ENCODE peak calls at places on chromosomes 7 and 10, in five cellular contexts. D, B, Z, S and G are unnamed samples.

GRCh38 chr7:133886081-133886480 is 241.1 kb upstream of the LRGUK start:
- DNase-seq in Z (no peak), D (no peak), B (no peak), S (no peak), G (no peak)

GRCh38 chr10:113681533-113682470 is 2.1 kb downstream of the CASP7 start:
- DNase-seq in S (no peak), B (no peak), D (no peak), Z (no peak), G (no peak)

GRCh38 chr7:80918406-80918805 is 445 bp downstream of the SEMA3C start:
- DNase-seq in S (peak), D (no peak), Z (no peak), B (no peak), G (no peak)

GRCh38 chr7:76427635-76428034 is 2.9 kb downstream of the ZP3 start:
- DNase-seq in B (no peak), S (no peak), Z (no peak), D (no peak), G (no peak)

GRCh38 chr10:88065384-88066049 is 202.1 kb downstream of the PTEN start:
- DNase-seq in D (no peak), Z (no peak), S (peak), B (no peak), G (no peak)

GRCh38 chr7:103446046-103446520 is at the start of gene SLC26A5:
- DNase-seq in D (no peak), Z (peak), S (peak), B (no peak), G (peak)

GRCh38 chr10:31866118-31866670 is 62.4 kb downstream of the ARHGAP12 start:
- DNase-seq in S (no peak), Z (no peak), D (no peak), B (no peak), G (no peak)

GRCh38 chr7:1049801-1050200 is 5.5 kb downstream of the GPR146 start:
- DNase-seq in S (no peak), B (no peak), D (no peak), Z (no peak), G (no peak)

GRCh38 chr7:37318541-37318940 is 130.1 kb downstream of the ELMO1 start:
- DNase-seq in Z (no peak), B (no peak), S (no peak), D (no peak), G (no peak)

GRCh38 chr7:82507365-82507975 is 63.9 kb upstream of the CACNA2D1 start:
- DNase-seq in S (no peak), D (no peak), B (no peak), Z (no peak), G (no peak)

GRCh38 chr7:158361326-158361946 is 226.2 kb downstream of the PTPRN2 start:
- DNase-seq in Z (no peak), D (no peak), S (no peak), B (no peak), G (no peak)

GRCh38 chr10:79562135-79562756 is 2.0 kb upstream of the SFTPA2 start:
- DNase-seq in Z (peak), D (no peak), B (no peak), S (peak), G (peak)

GRCh38 chr7:158740657-158741293 is 36.2 kb upstream of the NCAPG2 start:
- DNase-seq in Z (no peak), S (peak), B (no peak), D (no peak), G (no peak)

GRCh38 chr10:47038881-47039557 is 127.8 kb downstream of the PTPN20 start:
- DNase-seq in B (no peak), Z (no peak), S (no peak), D (no peak), G (no peak)

GRCh38 chr7:35727571-35727970 is 32.6 kb upstream of the HERPUD2 start:
- DNase-seq in Z (no peak), B (peak), S (peak), D (no peak), G (no peak)

GRCh38 chr7:112433289-112433688 is 17.0 kb upstream of the IFRD1 start:
- DNase-seq in Z (no peak), B (no peak), D (no peak), S (no peak), G (no peak)

GRCh38 chr10:30413996-30414576 is 19.9 kb upstream of the MAP3K8 start:
- DNase-seq in Z (no peak), S (peak), B (no peak), D (no peak), G (no peak)

GRCh38 chr10:102113956-102114857 is 6.0 kb downstream of the LDB1 start:
- DNase-seq in S (peak), D (no peak), B (peak), Z (no peak), G (no peak)

GRCh38 chr7:116439005-116439404 is 60.5 kb upstream of the CAV2 start:
- DNase-seq in B (no peak), D (no peak), Z (no peak), S (no peak), G (no peak)

GRCh38 chr10:22489975-22490374 is 144.7 kb downstream of the SPAG6 start:
- DNase-seq in S (no peak), D (no peak), B (no peak), Z (no peak), G (no peak)

GRCh38 chr10:111990734-111991133 is 192.8 kb downstream of the GPAM start:
- DNase-seq in B (no peak), Z (no peak), S (no peak), D (no peak), G (no peak)

GRCh38 chr10:54133201-54133600 is 667.8 kb downstream of the PCDH15 start:
- DNase-seq in B (no peak), S (no peak), Z (no peak), D (no peak), G (no peak)

GRCh38 chr7:124251616-124252015 is 218.7 kb upstream of the TMEM229A start:
- DNase-seq in Z (no peak), D (no peak), S (no peak), B (no peak), G (no peak)

GRCh38 chr10:44369296-44369695 is 15.6 kb downstream of the CXCL12 start:
- DNase-seq in B (no peak), D (no peak), Z (no peak), S (no peak), G (no peak)

GRCh38 chr7:22318376-22318775 is 38.6 kb downstream of the RAPGEF5 start:
- DNase-seq in Z (no peak), D (no peak), S (no peak), B (no peak), G (no peak)

GRCh38 chr10:5070648-5071410 is 23.4 kb upstream of the AKR1C3 start:
- DNase-seq in S (peak), B (no peak), D (no peak), Z (no peak), G (no peak)

GRCh38 chr10:5971886-5972285 is 5.5 kb downstream of the IL15RA start:
- DNase-seq in S (no peak), D (no peak), B (no peak), Z (no peak), G (no peak)

GRCh38 chr10:30559118-30559684 is 70.4 kb downstream of the LYZL2 start:
- DNase-seq in B (no peak), D (no peak), Z (no peak), S (no peak), G (no peak)

GRCh38 chr7:23268746-23269145 is 22.2 kb downstream of the GPNMB start:
- DNase-seq in B (no peak), S (peak), D (no peak), Z (no peak), G (no peak)

GRCh38 chr7:45325378-45325777 is 167.8 kb downstream of the RAMP3 start:
- DNase-seq in B (no peak), S (no peak), Z (no peak), D (no peak), G (no peak)

GRCh38 chr10:130232361-130233360 is 96.5 kb downstream of the GLRX3 start:
- DNase-seq in Z (no peak), B (no peak), D (no peak), S (no peak), G (no peak)

GRCh38 chr7:129298268-129298893 is 73.6 kb downstream of the AHCYL2 start:
- DNase-seq in S (peak), D (peak), Z (peak), B (no peak), G (peak)
- TF ChIP-seq CTCF in S (peak), D (peak), Z (peak), B (peak), G (peak)

GRCh38 chr7:26084418-26084817 is 67.6 kb upstream of the NFE2L3 start:
- DNase-seq in D (no peak), Z (no peak), B (no peak), S (no peak), G (no peak)

GRCh38 chr7:26078437-26079362 is 73.3 kb upstream of the NFE2L3 start:
- DNase-seq in D (no peak), Z (peak), S (peak), B (peak), G (peak)

GRCh38 chr7:26083113-26083512 is 68.9 kb upstream of the NFE2L3 start:
- DNase-seq in B (no peak), Z (no peak), D (no peak), S (no peak), G (no peak)

GRCh38 chr7:26085771-26086170 is 66.2 kb upstream of the NFE2L3 start:
- DNase-seq in Z (no peak), B (no peak), D (no peak), S (no peak), G (no peak)

GRCh38 chr7:26081627-26082026 is 70.4 kb upstream of the NFE2L3 start:
- DNase-seq in D (no peak), Z (no peak), S (no peak), B (no peak), G (no peak)
- TF ChIP-seq CTCF in D (no peak), Z (no peak), S (no peak), B (no peak), G (no peak)

GRCh38 chr10:61899663-61899996 is 1.9 kb upstream of the ARID5B start:
- DNase-seq in D (no peak), S (no peak), B (no peak), Z (no peak), G (no peak)

GRCh38 chr10:61896854-61897661 is 4.4 kb upstream of the ARID5B start:
- DNase-seq in Z (peak), D (no peak), S (peak), B (peak), G (no peak)

GRCh38 chr10:61898435-61898778 is 3.1 kb upstream of the ARID5B start:
- DNase-seq in S (no peak), Z (no peak), D (no peak), B (no peak), G (no peak)

GRCh38 chr10:61899045-61899444 is 2.5 kb upstream of the ARID5B start:
- DNase-seq in D (no peak), B (no peak), S (peak), Z (no peak), G (no peak)

DNA sequence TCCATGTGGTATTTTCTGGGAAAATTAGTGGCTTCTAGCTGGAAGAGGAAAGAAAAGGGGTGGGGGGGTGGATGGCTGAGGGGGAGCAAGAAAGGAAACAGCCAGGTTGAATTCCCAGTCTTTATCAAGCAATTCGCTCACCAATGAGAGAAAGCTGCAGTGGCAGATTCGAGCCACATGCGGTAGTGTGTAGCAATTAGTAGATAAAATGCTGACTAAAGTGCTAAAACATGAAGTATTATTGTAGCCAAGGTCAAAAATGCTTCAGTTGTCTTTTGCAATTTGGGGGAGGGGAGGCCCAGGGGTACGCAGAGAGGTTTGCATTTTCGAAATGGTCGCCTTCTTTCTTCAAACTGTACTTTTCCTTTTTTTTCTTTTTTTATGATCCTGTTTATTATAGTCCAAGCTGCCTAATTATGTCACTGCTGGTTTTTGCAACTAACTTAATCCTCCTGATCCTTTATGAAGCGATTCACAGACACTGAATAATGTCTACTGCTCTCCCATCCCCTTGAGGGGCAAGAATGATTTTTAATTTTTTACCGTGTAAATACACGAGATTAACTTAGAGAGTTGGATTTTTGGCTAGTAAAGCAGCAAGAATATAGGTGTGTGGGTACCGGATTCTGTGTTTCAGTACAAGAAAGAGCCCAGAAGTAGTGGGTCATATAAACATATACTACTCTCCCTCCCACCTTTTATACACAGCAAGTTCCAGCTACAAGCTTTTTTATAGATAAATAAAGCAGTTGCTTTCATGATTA is 3.6 kb upstream of the ARID5B start:
- DNase-seq in Z (no peak), S (peak), B (no peak), D (no peak), G (no peak)
- TF ChIP-seq CTCF in Z (peak), S (peak), B (no peak), D (peak), G (no peak)

DNA sequence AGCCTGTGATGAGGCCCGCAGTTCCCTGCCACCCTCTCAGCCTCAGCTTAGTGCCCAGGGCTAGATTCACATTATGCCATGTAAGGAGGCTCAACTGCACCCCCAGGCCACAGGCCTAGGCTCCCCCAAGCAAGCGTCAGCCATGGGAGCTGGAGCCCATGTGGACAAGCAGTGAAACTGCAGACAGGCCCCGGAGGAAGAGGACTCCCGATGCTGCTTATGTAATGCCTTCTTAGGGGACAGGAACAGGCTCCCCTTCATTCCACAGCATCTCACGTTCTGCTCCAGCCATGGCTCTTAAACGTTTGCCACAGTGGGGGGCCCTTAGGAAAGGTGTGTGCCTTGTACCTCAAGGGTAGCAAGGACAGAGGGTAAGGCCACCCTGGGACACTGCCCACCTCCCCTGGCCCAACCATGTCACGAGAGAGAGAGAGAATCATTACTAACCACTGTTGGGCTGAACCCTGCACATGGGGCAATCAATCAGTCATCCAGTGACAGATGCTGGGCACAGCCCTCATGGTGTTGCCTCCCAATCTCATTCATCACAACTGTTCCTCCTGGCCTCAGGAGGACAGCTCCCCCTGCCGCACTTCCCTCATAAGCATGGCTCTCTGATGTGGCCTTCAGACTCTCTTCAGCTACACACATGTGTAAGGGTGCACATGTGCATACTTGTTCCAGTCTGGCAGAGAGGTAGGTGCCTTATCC is 263.0 kb downstream of the GRID1 start:
- DNase-seq in D (no peak), Z (no peak), B (no peak), S (no peak), G (no peak)
- TF ChIP-seq CTCF in D (no peak), Z (no peak), B (no peak), S (no peak), G (no peak)

GRCh38 chr10:38094923-38095574 is 912 bp downstream of the ZNF37A start:
- DNase-seq in D (no peak), S (no peak), Z (no peak), B (no peak), G (no peak)

GRCh38 chr10:38093816-38094157 is 350 bp upstream of the ZNF37A start:
- DNase-seq in D (no peak), S (no peak), Z (no peak), B (no peak), G (no peak)

GRCh38 chr10:38094158-38094922 is at the start of gene ZNF37A:
- DNase-seq in Z (peak), S (peak), D (peak), B (peak), G (peak)
- TF ChIP-seq CTCF in Z (no peak), S (no peak), D (no peak), B (no peak), G (no peak)

DNA sequence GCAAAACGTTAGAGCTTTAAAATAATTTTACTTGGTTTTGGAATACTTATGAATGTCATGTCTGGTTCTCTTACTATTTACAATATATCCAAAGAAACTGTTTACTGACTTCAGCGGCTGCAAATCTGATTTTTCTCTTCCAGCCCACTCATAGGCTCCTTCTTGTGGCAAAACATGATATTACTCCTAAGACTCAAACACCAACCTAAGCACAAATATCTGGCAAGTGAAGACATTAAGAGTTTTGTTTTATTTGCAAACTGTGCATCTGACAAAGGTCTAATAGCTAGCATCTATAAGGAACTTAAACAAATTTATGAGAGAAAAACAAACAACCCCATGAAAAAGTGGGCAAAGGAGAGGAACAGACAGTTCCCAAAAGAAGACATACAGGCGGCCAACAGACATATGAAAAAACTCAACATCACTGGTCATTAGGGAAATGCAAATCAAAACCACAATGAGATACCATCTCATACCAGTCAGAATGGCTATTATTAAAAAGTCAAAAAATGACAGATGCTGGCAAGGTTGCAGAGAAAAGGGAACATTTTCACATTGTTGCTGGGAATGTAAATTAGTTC is 20.3 kb upstream of the GJC3 start:
- DNase-seq in Z (no peak), D (no peak), B (no peak), S (peak), G (no peak)
- TF ChIP-seq CTCF in Z (peak), D (peak), B (no peak), S (peak), G (no peak)

GRCh38 chr7:49166441-49166840 is 242.1 kb downstream of the CDC14C start:
- DNase-seq in Z (no peak), D (no peak), B (no peak), S (no peak), G (no peak)
- TF ChIP-seq CTCF in Z (peak), D (no peak), B (no peak), S (no peak), G (no peak)

GRCh38 chr10:119162693-119163092 is 2.8 kb downstream of the SFXN4 start:
- DNase-seq in S (no peak), D (no peak), B (no peak), Z (no peak), G (no peak)

GRCh38 chr10:119166564-119166963 is 1.1 kb upstream of the SFXN4 start:
- DNase-seq in Z (no peak), B (no peak), D (no peak), S (peak), G (no peak)

GRCh38 chr10:119166111-119166500 is 592 bp upstream of the SFXN4 start:
- DNase-seq in Z (no peak), S (no peak), B (no peak), D (no peak), G (no peak)

GRCh38 chr10:119167041-119167440 is 1.5 kb upstream of the SFXN4 start:
- DNase-seq in D (no peak), S (no peak), B (no peak), Z (no peak), G (no peak)

GRCh38 chr10:119165171-119166110 is at the start of gene SFXN4:
- DNase-seq in B (peak), Z (peak), S (peak), D (no peak), G (peak)
- TF ChIP-seq CTCF in B (no peak), Z (no peak), S (no peak), D (no peak), G (no peak)

GRCh38 chr7:33108591-33108930 is 643 bp downstream of the RP9 start:
- DNase-seq in Z (no peak), D (no peak), B (no peak), S (no peak), G (no peak)
- TF ChIP-seq CTCF in Z (peak), D (peak), B (no peak), S (no peak), G (peak)